ENCODE peak calls at places on chromosome 16, in four cellular contexts. Q is HEK293T, S is WTC11, C is K562. A is an unnamed sample.

GRCh38 chr16:59886021-59886420 is 1151.9 kb upstream of the GOT2 start:
- DNase-seq in Q (no peak), S (no peak), C (no peak), A (no peak)

GRCh38 chr16:79334127-79334526 is 266.4 kb downstream of the MAF start:
- DNase-seq in Q (peak), S (peak), C (peak), A (peak)

GRCh38 chr16:67562526-67562917 is at the start of gene CTCF:
- DNase-seq in Q (peak), S (peak), C (peak), A (peak)

GRCh38 chr16:71358464-71359031 is at the start of gene CALB2:
- DNase-seq in Q (peak), S (peak), C (peak), A (peak)

GRCh38 chr16:56939801-56940200 is 7.9 kb downstream of the HERPUD1 start:
- DNase-seq in Q (no peak), S (no peak), C (no peak), A (no peak)

GRCh38 chr16:54197758-54198157 is 88.8 kb downstream of the IRX3 start:
- DNase-seq in Q (no peak), S (no peak), C (no peak), A (no peak)

GRCh38 chr16:47461598-47462266 is 601 bp downstream of the PHKB start:
- DNase-seq in Q (peak), S (no peak), C (peak), A (peak)

GRCh38 chr16:24850289-24850931 is 4.6 kb downstream of the SLC5A11 start:
- DNase-seq in Q (no peak), S (no peak), C (no peak), A (no peak)

GRCh38 chr16:18041864-18042834 is 294.4 kb downstream of the NPIPA8 start:
- DNase-seq in Q (no peak), S (no peak), C (no peak), A (no peak)

GRCh38 chr16:79899316-79900110 is 299.0 kb upstream of the MAF start:
- DNase-seq in Q (no peak), S (no peak), C (no peak), A (no peak)

GRCh38 chr16:85375282-85375681 is 237.8 kb upstream of the GSE1 start:
- DNase-seq in Q (no peak), S (no peak), C (no peak), A (no peak)

GRCh38 chr16:30076276-30076791 is 540 bp downstream of the PPP4C start:
- DNase-seq in Q (peak), S (no peak), C (peak), A (no peak)

GRCh38 chr16:87435399-87436224 is 43.5 kb downstream of the MAP1LC3B start:
- DNase-seq in Q (no peak), S (no peak), C (no peak), A (no peak)
- TF ChIP-seq ELF4 in Q (no peak), S (no peak), C (no peak), A (no peak)

DNA sequence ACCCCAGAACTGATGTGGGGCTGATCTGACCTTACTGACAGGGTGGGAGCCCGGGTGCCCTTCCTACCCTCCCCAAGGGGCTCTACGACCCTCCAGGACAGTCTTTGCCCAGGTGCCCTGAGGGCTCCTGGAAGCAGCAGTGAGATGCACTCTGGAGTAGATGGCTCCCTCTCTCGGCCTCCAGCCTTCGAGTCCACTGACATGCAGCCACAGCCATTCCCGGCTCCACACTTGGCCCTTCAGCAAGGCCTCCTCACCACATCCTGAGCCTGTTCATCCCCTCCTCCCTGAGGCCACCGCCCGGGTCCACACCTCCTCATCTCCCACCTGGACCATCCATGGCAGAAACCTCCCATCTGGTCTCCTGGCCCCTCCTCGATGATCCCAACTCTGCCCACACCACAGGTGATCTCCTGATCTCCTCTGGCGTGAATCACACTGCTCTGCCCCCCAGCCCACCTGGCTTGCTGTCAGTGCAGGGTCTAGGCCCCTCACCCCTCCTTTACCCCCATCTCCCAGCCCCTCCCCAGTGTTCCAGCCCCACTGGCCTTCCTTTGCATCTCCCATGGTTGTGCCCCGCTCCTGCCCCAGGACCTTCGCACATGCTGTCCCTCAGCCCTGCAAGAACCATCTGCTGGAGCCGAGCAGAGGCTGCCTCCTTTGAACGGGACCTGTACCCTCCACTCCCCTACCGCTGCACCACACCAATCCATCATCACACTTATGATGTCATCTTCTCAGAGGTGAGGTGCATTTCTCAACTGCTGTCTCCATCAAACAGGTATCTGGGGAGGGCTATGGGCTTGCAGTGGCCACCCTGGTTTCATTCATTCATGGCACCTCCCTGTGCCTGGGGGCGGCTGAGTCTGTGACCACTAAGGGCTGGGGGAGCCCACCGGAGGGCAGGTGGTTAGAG is 44.7 kb downstream of the SOCS1 start:
- DNase-seq in Q (no peak), S (no peak), C (no peak), A (peak)
- TF ChIP-seq ELF4 in Q (no peak), S (no peak), C (no peak), A (no peak)

DNA sequence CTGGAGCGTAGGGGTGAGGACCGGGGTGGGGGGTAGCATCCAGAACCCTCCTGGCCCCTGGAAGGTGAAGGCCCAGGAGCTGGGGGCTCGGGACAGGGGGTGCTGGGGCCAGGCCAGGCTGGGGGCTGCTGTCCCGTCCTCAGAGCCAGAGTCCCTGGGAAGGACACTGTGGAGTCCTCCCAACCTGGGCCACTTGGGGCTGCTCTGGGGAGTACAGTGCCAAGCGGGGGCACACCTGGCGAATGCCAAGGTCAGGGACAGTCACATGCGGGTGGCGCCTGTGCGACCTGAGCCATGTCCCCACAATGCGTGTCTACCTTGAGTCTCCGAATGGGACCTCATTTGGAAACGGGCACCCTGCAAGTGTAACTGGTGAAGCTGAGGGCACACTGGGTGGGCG is 1.2 kb upstream of the PERCC1 start:
- DNase-seq in Q (no peak), S (no peak), C (no peak), A (no peak)
- TF ChIP-seq ELF4 in Q (no peak), S (no peak), C (no peak), A (no peak)

GRCh38 chr16:21656795-21657768 is 4.7 kb upstream of the IGSF6 start:
- DNase-seq in Q (peak), S (no peak), C (peak), A (peak)
- TF ChIP-seq ELF4 in Q (no peak), S (no peak), C (no peak), A (no peak)